ENCODE peak calls at places on chromosome 4, in five cellular contexts. One of them, this sample, is unnamed.

GRCh38 chr4:16837475-16837874 is 61.0 kb downstream of the LDB2 start:
- DNase-seq in H54: no peak
- DNase-seq in stimulated activated naive B cell treated with anti-CD40 and anti-IgM and Interleukin-4, amounts not matched to agents 10 μg/mL and 1 μg/mL and 100 μg/mL, for 72 hours: no peak
- DNase-seq in RWPE1: no peak
- DNase-seq in stimulated activated CD4-positive, alpha-beta T cell treated with anti-CD3 and anti-CD28 coated beads, Interleukin-15, amount 100 ng/mL, for 1 hour: no peak
- DNase-seq in this sample: no peak

GRCh38 chr4:82770607-82771006 is 28.0 kb downstream of the SCD5 start:
- DNase-seq in H54: no peak
- DNase-seq in stimulated activated naive B cell treated with anti-CD40 and anti-IgM and Interleukin-4, amounts not matched to agents 10 μg/mL and 1 μg/mL and 100 μg/mL, for 72 hours: no peak
- DNase-seq in RWPE1: no peak
- DNase-seq in stimulated activated CD4-positive, alpha-beta T cell treated with anti-CD3 and anti-CD28 coated beads, Interleukin-15, amount 100 ng/mL, for 1 hour: no peak
- DNase-seq in this sample: no peak

GRCh38 chr4:171813195-171813955 is at the start of gene GALNTL6:
- DNase-seq in H54: no peak
- DNase-seq in stimulated activated naive B cell treated with anti-CD40 and anti-IgM and Interleukin-4, amounts not matched to agents 10 μg/mL and 1 μg/mL and 100 μg/mL, for 72 hours: peak; percentile 9
- DNase-seq in RWPE1: no peak
- DNase-seq in stimulated activated CD4-positive, alpha-beta T cell treated with anti-CD3 and anti-CD28 coated beads, Interleukin-15, amount 100 ng/mL, for 1 hour: no peak
- DNase-seq in this sample: no peak

GRCh38 chr4:2007804-2008670 is 737 bp downstream of the NELFA start:
- DNase-seq in H54: no peak
- DNase-seq in stimulated activated naive B cell treated with anti-CD40 and anti-IgM and Interleukin-4, amounts not matched to agents 10 μg/mL and 1 μg/mL and 100 μg/mL, for 72 hours: no peak
- DNase-seq in RWPE1: peak; percentile 10
- DNase-seq in stimulated activated CD4-positive, alpha-beta T cell treated with anti-CD3 and anti-CD28 coated beads, Interleukin-15, amount 100 ng/mL, for 1 hour: no peak
- DNase-seq in this sample: no peak

GRCh38 chr4:45324381-45325111 is 598.2 kb upstream of the GNPDA2 start:
- DNase-seq in H54: no peak
- DNase-seq in stimulated activated naive B cell treated with anti-CD40 and anti-IgM and Interleukin-4, amounts not matched to agents 10 μg/mL and 1 μg/mL and 100 μg/mL, for 72 hours: no peak
- DNase-seq in RWPE1: no peak
- DNase-seq in stimulated activated CD4-positive, alpha-beta T cell treated with anti-CD3 and anti-CD28 coated beads, Interleukin-15, amount 100 ng/mL, for 1 hour: no peak
- DNase-seq in this sample: no peak

GRCh38 chr4:108762559-108763225 is at the start of gene ETNPPL:
- DNase-seq in H54: no peak
- DNase-seq in stimulated activated naive B cell treated with anti-CD40 and anti-IgM and Interleukin-4, amounts not matched to agents 10 μg/mL and 1 μg/mL and 100 μg/mL, for 72 hours: no peak
- DNase-seq in RWPE1: no peak
- DNase-seq in stimulated activated CD4-positive, alpha-beta T cell treated with anti-CD3 and anti-CD28 coated beads, Interleukin-15, amount 100 ng/mL, for 1 hour: no peak
- DNase-seq in this sample: no peak

GRCh38 chr4:153447175-153447887 is 18.8 kb upstream of the TMEM131L start:
- DNase-seq in H54: no peak
- DNase-seq in stimulated activated naive B cell treated with anti-CD40 and anti-IgM and Interleukin-4, amounts not matched to agents 10 μg/mL and 1 μg/mL and 100 μg/mL, for 72 hours: no peak
- DNase-seq in RWPE1: no peak
- DNase-seq in stimulated activated CD4-positive, alpha-beta T cell treated with anti-CD3 and anti-CD28 coated beads, Interleukin-15, amount 100 ng/mL, for 1 hour: no peak
- DNase-seq in this sample: no peak

GRCh38 chr4:89860971-89861370 is 24.0 kb upstream of the SNCA start:
- DNase-seq in H54: no peak
- DNase-seq in stimulated activated naive B cell treated with anti-CD40 and anti-IgM and Interleukin-4, amounts not matched to agents 10 μg/mL and 1 μg/mL and 100 μg/mL, for 72 hours: no peak
- DNase-seq in RWPE1: no peak
- DNase-seq in stimulated activated CD4-positive, alpha-beta T cell treated with anti-CD3 and anti-CD28 coated beads, Interleukin-15, amount 100 ng/mL, for 1 hour: no peak
- DNase-seq in this sample: no peak

GRCh38 chr4:113468165-113469022 is 293.1 kb downstream of the CAMK2D start:
- DNase-seq in H54: no peak
- DNase-seq in stimulated activated naive B cell treated with anti-CD40 and anti-IgM and Interleukin-4, amounts not matched to agents 10 μg/mL and 1 μg/mL and 100 μg/mL, for 72 hours: no peak
- DNase-seq in RWPE1: peak; percentile 90
- DNase-seq in stimulated activated CD4-positive, alpha-beta T cell treated with anti-CD3 and anti-CD28 coated beads, Interleukin-15, amount 100 ng/mL, for 1 hour: no peak
- DNase-seq in this sample: peak; percentile 1

GRCh38 chr4:87117051-87117729 is 103.2 kb downstream of the KLHL8 start:
- DNase-seq in H54: no peak
- DNase-seq in stimulated activated naive B cell treated with anti-CD40 and anti-IgM and Interleukin-4, amounts not matched to agents 10 μg/mL and 1 μg/mL and 100 μg/mL, for 72 hours: no peak
- DNase-seq in RWPE1: no peak
- DNase-seq in stimulated activated CD4-positive, alpha-beta T cell treated with anti-CD3 and anti-CD28 coated beads, Interleukin-15, amount 100 ng/mL, for 1 hour: no peak
- DNase-seq in this sample: no peak

GRCh38 chr4:26821677-26822503 is 38.8 kb upstream of the STIM2 start:
- DNase-seq in H54: no peak
- DNase-seq in stimulated activated naive B cell treated with anti-CD40 and anti-IgM and Interleukin-4, amounts not matched to agents 10 μg/mL and 1 μg/mL and 100 μg/mL, for 72 hours: peak; percentile 31
- DNase-seq in RWPE1: no peak
- DNase-seq in stimulated activated CD4-positive, alpha-beta T cell treated with anti-CD3 and anti-CD28 coated beads, Interleukin-15, amount 100 ng/mL, for 1 hour: no peak
- DNase-seq in this sample: no peak

GRCh38 chr4:78320353-78320935 is 231.1 kb upstream of the ANXA3 start:
- DNase-seq in H54: no peak
- DNase-seq in stimulated activated naive B cell treated with anti-CD40 and anti-IgM and Interleukin-4, amounts not matched to agents 10 μg/mL and 1 μg/mL and 100 μg/mL, for 72 hours: no peak
- DNase-seq in RWPE1: no peak
- DNase-seq in stimulated activated CD4-positive, alpha-beta T cell treated with anti-CD3 and anti-CD28 coated beads, Interleukin-15, amount 100 ng/mL, for 1 hour: no peak
- DNase-seq in this sample: no peak

GRCh38 chr4:120723986-120724385 is 198.5 kb downstream of the PRDM5 start:
- DNase-seq in H54: no peak
- DNase-seq in stimulated activated naive B cell treated with anti-CD40 and anti-IgM and Interleukin-4, amounts not matched to agents 10 μg/mL and 1 μg/mL and 100 μg/mL, for 72 hours: no peak
- DNase-seq in RWPE1: no peak
- DNase-seq in stimulated activated CD4-positive, alpha-beta T cell treated with anti-CD3 and anti-CD28 coated beads, Interleukin-15, amount 100 ng/mL, for 1 hour: no peak
- DNase-seq in this sample: no peak

GRCh38 chr4:124804041-124804440 is 91.5 kb upstream of the ANKRD50 start:
- DNase-seq in H54: no peak
- DNase-seq in stimulated activated naive B cell treated with anti-CD40 and anti-IgM and Interleukin-4, amounts not matched to agents 10 μg/mL and 1 μg/mL and 100 μg/mL, for 72 hours: no peak
- DNase-seq in RWPE1: no peak
- DNase-seq in stimulated activated CD4-positive, alpha-beta T cell treated with anti-CD3 and anti-CD28 coated beads, Interleukin-15, amount 100 ng/mL, for 1 hour: no peak
- DNase-seq in this sample: no peak

GRCh38 chr4:153676491-153676890 is 7.6 kb upstream of the TLR2 start:
- DNase-seq in H54: no peak
- DNase-seq in stimulated activated naive B cell treated with anti-CD40 and anti-IgM and Interleukin-4, amounts not matched to agents 10 μg/mL and 1 μg/mL and 100 μg/mL, for 72 hours: no peak
- DNase-seq in RWPE1: no peak
- DNase-seq in stimulated activated CD4-positive, alpha-beta T cell treated with anti-CD3 and anti-CD28 coated beads, Interleukin-15, amount 100 ng/mL, for 1 hour: no peak
- DNase-seq in this sample: no peak

GRCh38 chr4:186204103-186204559 is 12.8 kb downstream of the CYP4V2 start:
- DNase-seq in H54: no peak
- DNase-seq in stimulated activated naive B cell treated with anti-CD40 and anti-IgM and Interleukin-4, amounts not matched to agents 10 μg/mL and 1 μg/mL and 100 μg/mL, for 72 hours: peak; percentile 84
- DNase-seq in RWPE1: no peak
- DNase-seq in stimulated activated CD4-positive, alpha-beta T cell treated with anti-CD3 and anti-CD28 coated beads, Interleukin-15, amount 100 ng/mL, for 1 hour: peak; percentile 51
- DNase-seq in this sample: no peak

GRCh38 chr4:25031077-25031606 is 396 bp upstream of the LGI2 start:
- DNase-seq in H54: no peak
- DNase-seq in stimulated activated naive B cell treated with anti-CD40 and anti-IgM and Interleukin-4, amounts not matched to agents 10 μg/mL and 1 μg/mL and 100 μg/mL, for 72 hours: no peak
- DNase-seq in RWPE1: no peak
- DNase-seq in stimulated activated CD4-positive, alpha-beta T cell treated with anti-CD3 and anti-CD28 coated beads, Interleukin-15, amount 100 ng/mL, for 1 hour: no peak
- DNase-seq in this sample: no peak

GRCh38 chr4:159549092-159549491 is 446.2 kb downstream of the RAPGEF2 start:
- DNase-seq in H54: no peak
- DNase-seq in stimulated activated naive B cell treated with anti-CD40 and anti-IgM and Interleukin-4, amounts not matched to agents 10 μg/mL and 1 μg/mL and 100 μg/mL, for 72 hours: no peak
- DNase-seq in RWPE1: peak; percentile 3
- DNase-seq in stimulated activated CD4-positive, alpha-beta T cell treated with anti-CD3 and anti-CD28 coated beads, Interleukin-15, amount 100 ng/mL, for 1 hour: no peak
- DNase-seq in this sample: no peak

GRCh38 chr4:139331185-139331584 is 28.9 kb upstream of the NDUFC1 start:
- DNase-seq in H54: no peak
- DNase-seq in stimulated activated naive B cell treated with anti-CD40 and anti-IgM and Interleukin-4, amounts not matched to agents 10 μg/mL and 1 μg/mL and 100 μg/mL, for 72 hours: no peak
- DNase-seq in RWPE1: no peak
- DNase-seq in stimulated activated CD4-positive, alpha-beta T cell treated with anti-CD3 and anti-CD28 coated beads, Interleukin-15, amount 100 ng/mL, for 1 hour: no peak
- DNase-seq in this sample: no peak

GRCh38 chr4:76430519-76431388 is 4.3 kb upstream of the SHROOM3 start:
- DNase-seq in H54: no peak
- DNase-seq in stimulated activated naive B cell treated with anti-CD40 and anti-IgM and Interleukin-4, amounts not matched to agents 10 μg/mL and 1 μg/mL and 100 μg/mL, for 72 hours: no peak
- DNase-seq in RWPE1: peak; percentile 63
- DNase-seq in stimulated activated CD4-positive, alpha-beta T cell treated with anti-CD3 and anti-CD28 coated beads, Interleukin-15, amount 100 ng/mL, for 1 hour: no peak
- DNase-seq in this sample: no peak

GRCh38 chr4:185637162-185637875 is 102.0 kb upstream of the PDLIM3 start:
- DNase-seq in H54: no peak
- DNase-seq in stimulated activated naive B cell treated with anti-CD40 and anti-IgM and Interleukin-4, amounts not matched to agents 10 μg/mL and 1 μg/mL and 100 μg/mL, for 72 hours: no peak
- DNase-seq in RWPE1: no peak
- DNase-seq in stimulated activated CD4-positive, alpha-beta T cell treated with anti-CD3 and anti-CD28 coated beads, Interleukin-15, amount 100 ng/mL, for 1 hour: no peak
- DNase-seq in this sample: no peak

GRCh38 chr4:70627620-70628019 is 924 bp upstream of the ENAM start:
- DNase-seq in H54: no peak
- DNase-seq in stimulated activated naive B cell treated with anti-CD40 and anti-IgM and Interleukin-4, amounts not matched to agents 10 μg/mL and 1 μg/mL and 100 μg/mL, for 72 hours: no peak
- DNase-seq in RWPE1: no peak
- DNase-seq in stimulated activated CD4-positive, alpha-beta T cell treated with anti-CD3 and anti-CD28 coated beads, Interleukin-15, amount 100 ng/mL, for 1 hour: no peak
- DNase-seq in this sample: no peak

GRCh38 chr4:152374153-152374552 is 161.7 kb downstream of the FBXW7 start:
- DNase-seq in H54: no peak
- DNase-seq in stimulated activated naive B cell treated with anti-CD40 and anti-IgM and Interleukin-4, amounts not matched to agents 10 μg/mL and 1 μg/mL and 100 μg/mL, for 72 hours: no peak
- DNase-seq in RWPE1: no peak
- DNase-seq in stimulated activated CD4-positive, alpha-beta T cell treated with anti-CD3 and anti-CD28 coated beads, Interleukin-15, amount 100 ng/mL, for 1 hour: no peak
- DNase-seq in this sample: no peak

GRCh38 chr4:20370284-20370683 is 118.6 kb downstream of the SLIT2 start:
- DNase-seq in H54: no peak
- DNase-seq in stimulated activated naive B cell treated with anti-CD40 and anti-IgM and Interleukin-4, amounts not matched to agents 10 μg/mL and 1 μg/mL and 100 μg/mL, for 72 hours: no peak
- DNase-seq in RWPE1: no peak
- DNase-seq in stimulated activated CD4-positive, alpha-beta T cell treated with anti-CD3 and anti-CD28 coated beads, Interleukin-15, amount 100 ng/mL, for 1 hour: no peak
- DNase-seq in this sample: no peak

GRCh38 chr4:8832130-8832930 is 39.3 kb downstream of the HMX1 start:
- DNase-seq in H54: no peak
- DNase-seq in stimulated activated naive B cell treated with anti-CD40 and anti-IgM and Interleukin-4, amounts not matched to agents 10 μg/mL and 1 μg/mL and 100 μg/mL, for 72 hours: no peak
- DNase-seq in RWPE1: no peak
- DNase-seq in stimulated activated CD4-positive, alpha-beta T cell treated with anti-CD3 and anti-CD28 coated beads, Interleukin-15, amount 100 ng/mL, for 1 hour: no peak
- DNase-seq in this sample: no peak

GRCh38 chr4:13642163-13642562 is 14.6 kb upstream of the BOD1L1 start:
- DNase-seq in H54: no peak
- DNase-seq in stimulated activated naive B cell treated with anti-CD40 and anti-IgM and Interleukin-4, amounts not matched to agents 10 μg/mL and 1 μg/mL and 100 μg/mL, for 72 hours: no peak
- DNase-seq in RWPE1: no peak
- DNase-seq in stimulated activated CD4-positive, alpha-beta T cell treated with anti-CD3 and anti-CD28 coated beads, Interleukin-15, amount 100 ng/mL, for 1 hour: no peak
- DNase-seq in this sample: no peak

GRCh38 chr4:81913427-81913878 is 441.7 kb upstream of the RASGEF1B start:
- DNase-seq in H54: peak; percentile 18
- DNase-seq in stimulated activated naive B cell treated with anti-CD40 and anti-IgM and Interleukin-4, amounts not matched to agents 10 μg/mL and 1 μg/mL and 100 μg/mL, for 72 hours: peak; percentile 41
- DNase-seq in RWPE1: peak; percentile 58
- DNase-seq in stimulated activated CD4-positive, alpha-beta T cell treated with anti-CD3 and anti-CD28 coated beads, Interleukin-15, amount 100 ng/mL, for 1 hour: no peak
- DNase-seq in this sample: no peak

GRCh38 chr4:146051724-146052396 is 113.2 kb upstream of the ZNF827 start:
- DNase-seq in H54: peak; percentile 4
- DNase-seq in stimulated activated naive B cell treated with anti-CD40 and anti-IgM and Interleukin-4, amounts not matched to agents 10 μg/mL and 1 μg/mL and 100 μg/mL, for 72 hours: no peak
- DNase-seq in RWPE1: peak; percentile 29
- DNase-seq in stimulated activated CD4-positive, alpha-beta T cell treated with anti-CD3 and anti-CD28 coated beads, Interleukin-15, amount 100 ng/mL, for 1 hour: no peak
- DNase-seq in this sample: no peak

GRCh38 chr4:145781306-145781705 is 101.4 kb downstream of the C4orf51 start:
- DNase-seq in H54: no peak
- DNase-seq in stimulated activated naive B cell treated with anti-CD40 and anti-IgM and Interleukin-4, amounts not matched to agents 10 μg/mL and 1 μg/mL and 100 μg/mL, for 72 hours: no peak
- DNase-seq in RWPE1: no peak
- DNase-seq in stimulated activated CD4-positive, alpha-beta T cell treated with anti-CD3 and anti-CD28 coated beads, Interleukin-15, amount 100 ng/mL, for 1 hour: no peak
- DNase-seq in this sample: no peak

GRCh38 chr4:114547340-114548134 is 51.1 kb upstream of the UGT8 start:
- DNase-seq in H54: no peak
- DNase-seq in stimulated activated naive B cell treated with anti-CD40 and anti-IgM and Interleukin-4, amounts not matched to agents 10 μg/mL and 1 μg/mL and 100 μg/mL, for 72 hours: no peak
- DNase-seq in RWPE1: no peak
- DNase-seq in stimulated activated CD4-positive, alpha-beta T cell treated with anti-CD3 and anti-CD28 coated beads, Interleukin-15, amount 100 ng/mL, for 1 hour: no peak
- DNase-seq in this sample: no peak

GRCh38 chr4:108113229-108113628 is 55.5 kb downstream of the LEF1 start:
- DNase-seq in H54: no peak
- DNase-seq in stimulated activated naive B cell treated with anti-CD40 and anti-IgM and Interleukin-4, amounts not matched to agents 10 μg/mL and 1 μg/mL and 100 μg/mL, for 72 hours: no peak
- DNase-seq in RWPE1: no peak
- DNase-seq in stimulated activated CD4-positive, alpha-beta T cell treated with anti-CD3 and anti-CD28 coated beads, Interleukin-15, amount 100 ng/mL, for 1 hour: no peak
- DNase-seq in this sample: no peak